ENCODE peak calls at places on chromosomes 1 and 21, in five cellular contexts. V is naive thymus-derived CD4-positive, alpha-beta T cell; Z is GM23338; J is effector memory CD4-positive, alpha-beta T cell; I is kidney epithelial cell. L is an unnamed sample. For H3K36me3 and H3K27me3, the result is how much of the 10 kb centered on the place peaks cover.

GRCh38 chr1:115670476-115671175 is 28.9 kb downstream of the VANGL1 start:
- DNase-seq in V (no peak), I (peak), Z (no peak), J (no peak), L (no peak)

GRCh38 chr1:235588916-235589515 is 60.6 kb downstream of the GNG4 start:
- DNase-seq in V (peak), Z (peak), I (peak), J (no peak), L (no peak)

GRCh38 chr1:222663535-222663934 is 45.6 kb downstream of the MIA3 start:
- DNase-seq in I (no peak), Z (no peak), J (no peak), V (no peak), L (no peak)

GRCh38 chr1:81220614-81221071 is 580.1 kb upstream of the ADGRL2 start:
- DNase-seq in V (no peak), J (no peak), I (no peak), Z (no peak), L (no peak)

GRCh38 chr1:180926164-180926981 is 13.7 kb downstream of the KIAA1614 start:
- DNase-seq in Z (no peak), J (no peak), V (no peak), I (no peak), L (no peak)

GRCh38 chr1:234605983-234606730 is 3.8 kb downstream of the IRF2BP2 start:
- DNase-seq in V (peak), I (no peak), J (no peak), Z (no peak), L (no peak)

GRCh38 chr21:38303300-38303699 is 46.5 kb downstream of the KCNJ15 start:
- DNase-seq in Z (no peak), I (peak), J (no peak), V (no peak), L (no peak)

GRCh38 chr1:236350308-236350707 is 43.8 kb upstream of the EDARADD start:
- DNase-seq in Z (no peak), J (no peak), I (no peak), V (no peak), L (no peak)

GRCh38 chr1:29802181-29803068 is 566.1 kb downstream of the PTPRU start:
- DNase-seq in J (no peak), I (no peak), V (no peak), Z (no peak), L (no peak)

GRCh38 chr1:170218261-170218660 is 72.5 kb downstream of the NTMT2 start:
- DNase-seq in I (no peak), J (no peak), V (no peak), Z (no peak), L (no peak)

GRCh38 chr1:156477526-156478249 is 22.9 kb downstream of the MEF2D start:
- DNase-seq in V (no peak), I (no peak), J (no peak), Z (no peak), L (no peak)

GRCh38 chr1:206768472-206769330 is 1.9 kb upstream of the IL19 start:
- DNase-seq in J (no peak), I (no peak), V (no peak), Z (no peak), L (no peak)

GRCh38 chr1:43538143-43538487 is 7.4 kb downstream of the PTPRF start:
- DNase-seq in V (no peak), Z (no peak), I (no peak), J (no peak), L (peak)

GRCh38 chr1:151547119-151547899 is 7.2 kb downstream of the TUFT1 start:
- DNase-seq in I (peak), Z (peak), V (no peak), J (no peak), L (peak)
- H3K4me3 ChIP-seq in I (no peak), Z (no peak), V (no peak), J (no peak), L (no peak)

DNA sequence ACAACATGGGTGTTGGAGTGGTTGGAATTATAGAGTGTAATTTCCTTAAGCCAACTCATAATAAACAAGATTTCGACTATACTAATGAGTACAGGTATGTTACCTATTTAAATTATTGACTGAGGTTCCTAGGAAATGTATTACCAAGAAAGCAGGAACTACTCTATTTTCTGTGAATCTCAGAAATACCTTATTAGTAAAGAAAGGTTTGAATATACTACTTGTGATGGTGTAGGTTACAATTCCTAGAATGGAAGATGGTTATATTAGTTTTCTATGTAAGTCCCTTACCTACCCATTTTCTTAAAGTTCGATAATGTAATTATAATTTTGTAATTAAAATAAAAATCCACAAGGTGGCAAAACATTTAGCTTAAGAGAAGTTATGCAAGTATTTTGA is 29.3 kb downstream of the MORC3 start:
- DNase-seq in I (no peak), J (no peak), V (no peak), Z (no peak), L (no peak)
- H3K36me3 ChIP-seq in I (under half), J (half or more), V (under half), Z (under half), L (under half)

DNA sequence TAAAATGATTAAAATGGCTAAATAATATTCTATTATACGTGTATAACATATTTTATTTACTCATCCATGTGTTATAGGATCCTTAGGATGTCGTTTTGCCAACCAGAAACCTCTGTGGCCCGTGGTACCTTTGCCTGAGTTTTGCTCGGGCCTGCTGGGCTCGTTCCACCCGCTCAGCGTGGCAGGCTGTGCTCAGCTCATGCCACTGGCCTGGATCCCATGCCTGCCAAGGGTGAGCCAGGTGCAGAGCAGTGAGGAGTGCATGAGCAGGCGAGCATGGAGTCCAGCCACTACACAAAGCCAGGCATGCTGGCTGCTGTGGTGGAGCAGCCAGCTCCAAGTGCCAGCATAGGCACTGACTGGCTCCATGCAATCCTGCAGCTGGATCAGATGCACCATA is 417.2 kb downstream of the TTLL7 start:
- DNase-seq in V (no peak), J (no peak), Z (no peak), I (no peak), L (no peak)
- H3K27me3 ChIP-seq in V (under half), J (under half), Z (under half), I (under half), L (under half)

GRCh38 chr1:92484171-92484471 is 2.6 kb downstream of the GFI1 start:
- DNase-seq in V (no peak), J (no peak), Z (no peak), I (no peak), L (no peak)

GRCh38 chr1:92483442-92484170 is 3.1 kb downstream of the GFI1 start:
- DNase-seq in J (no peak), I (no peak), Z (peak), V (peak), L (peak)

GRCh38 chr1:92481598-92482403 is 4.9 kb downstream of the GFI1 start:
- DNase-seq in Z (peak), I (no peak), V (no peak), J (no peak), L (peak)

GRCh38 chr1:92482404-92482664 is 4.4 kb downstream of the GFI1 start:
- DNase-seq in Z (no peak), J (no peak), V (no peak), I (no peak), L (no peak)

DNA sequence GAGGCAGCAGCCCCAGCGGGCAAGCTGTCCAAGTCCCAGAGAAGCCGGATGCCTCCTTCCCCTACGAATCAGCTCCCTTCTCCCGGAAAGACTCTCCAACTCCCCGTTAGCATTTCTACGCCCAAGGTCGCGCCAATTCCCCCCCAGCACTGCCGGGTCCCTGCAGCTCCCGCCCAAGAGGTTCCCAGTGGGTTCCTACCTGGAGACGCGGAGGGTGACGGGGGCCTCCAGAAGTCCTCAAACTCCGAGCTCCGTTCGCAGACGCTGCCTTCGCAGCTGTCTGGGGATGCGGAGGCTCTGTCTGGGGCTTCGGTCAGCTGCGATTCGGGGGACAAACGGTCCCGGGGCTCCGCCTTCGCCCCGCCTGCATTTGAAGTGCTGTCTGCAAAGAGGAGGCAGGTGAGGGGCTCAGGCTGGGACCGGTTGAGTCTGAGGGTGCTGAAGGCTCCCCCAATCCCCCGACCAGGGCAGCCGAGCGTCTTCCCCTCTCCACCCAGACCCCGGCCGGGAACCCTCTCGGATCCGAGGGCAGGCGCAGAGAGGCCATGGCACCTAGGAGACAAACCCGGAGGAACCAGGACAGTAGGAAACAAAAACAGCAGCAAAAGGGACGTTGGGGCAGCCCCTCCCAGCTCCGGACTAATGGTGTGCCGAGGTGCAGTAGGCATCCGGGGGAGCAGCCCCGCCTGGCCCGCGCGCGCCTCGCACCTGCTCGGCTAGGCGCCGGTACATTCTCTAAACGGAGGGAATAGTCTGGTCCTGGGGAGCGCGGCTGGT is 3.9 kb downstream of the GFI1 start:
- DNase-seq in I (no peak), V (peak), Z (peak), J (no peak), L (peak)
- H3K4me3 ChIP-seq in I (no peak), V (peak), Z (peak), J (peak), L (peak)

DNA sequence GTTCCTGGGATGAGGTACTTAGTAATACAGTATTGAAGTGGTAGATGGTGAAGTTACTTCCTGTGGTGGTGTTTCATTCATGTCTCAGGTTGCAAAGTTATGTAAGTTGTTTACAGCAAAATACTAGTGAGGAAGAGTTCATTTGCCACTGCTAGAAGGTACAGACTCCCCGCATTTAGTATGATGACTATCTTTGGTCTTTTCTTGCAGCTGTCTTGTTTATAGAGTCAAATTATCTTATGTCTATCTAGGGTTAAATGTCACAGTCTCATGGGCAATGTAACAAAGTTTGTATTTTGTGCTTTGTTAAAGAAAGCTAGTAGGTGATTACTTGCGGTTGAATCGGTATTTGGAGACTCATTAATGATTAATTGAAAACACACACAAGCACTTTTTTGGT is 50.2 kb downstream of the LRRC8D start:
- DNase-seq in J (no peak), Z (no peak), I (no peak), V (peak), L (no peak)
- H3K36me3 ChIP-seq in J (under half), Z (under half), I (under half), V (under half), L (under half)

DNA sequence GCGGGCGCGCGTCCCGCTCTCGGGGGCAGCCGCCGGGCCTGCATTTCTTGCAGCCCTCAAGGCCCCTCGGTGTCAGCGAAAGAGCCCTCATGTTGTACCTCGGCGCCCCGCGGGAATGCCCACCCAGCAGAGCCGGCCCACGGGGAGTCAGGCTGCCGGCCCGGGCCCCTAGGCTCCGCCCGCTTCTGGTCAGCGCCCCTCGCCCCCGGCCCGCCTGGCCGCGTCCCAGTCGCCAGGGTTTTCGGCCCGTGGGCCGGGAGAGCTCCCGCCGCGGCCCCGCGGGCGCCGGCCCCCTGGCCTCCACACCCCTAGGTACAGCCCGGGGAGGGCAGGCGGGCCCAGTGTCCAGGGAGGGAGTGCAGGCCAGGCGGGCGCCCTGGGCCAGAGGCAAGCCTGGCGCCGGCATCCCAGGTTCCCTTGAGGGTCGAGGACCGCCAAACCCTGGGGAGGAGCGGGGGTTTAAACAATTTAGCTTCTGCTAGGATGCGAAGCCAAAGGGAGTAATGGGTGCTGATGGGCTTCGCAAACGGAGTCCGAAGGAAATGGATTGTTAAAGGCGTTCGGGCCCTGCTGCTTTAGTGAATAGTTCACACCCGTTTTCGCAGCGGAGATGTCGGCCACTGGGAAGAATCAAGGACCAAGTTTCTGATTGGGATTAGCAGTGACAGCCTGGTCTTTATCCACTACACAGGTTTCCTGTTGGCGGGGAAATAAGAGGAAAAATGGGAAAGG is 486 bp upstream of the KCNA3 start:
- DNase-seq in Z (peak), I (no peak), J (peak), V (no peak), L (no peak)
- H3K27me3 ChIP-seq in Z (half or more), I (under half), J (under half), V (under half), L (half or more)

GRCh38 chr1:107058245-107059032 is 2.0 kb downstream of the PRMT6 start:
- DNase-seq in J (no peak), I (no peak), Z (no peak), V (no peak), L (no peak)
- H3K4me3 ChIP-seq in J (peak), I (peak), Z (peak), V (no peak), L (peak)